ENCODE peak calls at places on chromosomes 2 and 18, in ten cellular contexts. K, V, R, Y, X, J, Z, U, N and Q are unnamed samples.

GRCh38 chr2:208999911-209000310 is 423.9 kb upstream of the MAP2 start:
- DNase-seq in K (no peak), V (no peak), R (no peak), Y (no peak), X (no peak), J (no peak), Z (no peak), U (no peak), N (no peak), Q (no peak)

GRCh38 chr18:8701546-8702118 is 3.7 kb upstream of the MTCL1 start:
- DNase-seq in K (no peak), V (no peak), R (no peak), Y (no peak), X (peak), J (no peak), Z (peak), U (peak), N (no peak), Q (peak)

GRCh38 chr2:181123798-181124217 is 143.4 kb downstream of the UBE2E3 start:
- DNase-seq in K (no peak), V (no peak), R (no peak), Y (no peak), X (no peak), J (no peak), Z (no peak), U (no peak), N (peak), Q (peak)

GRCh38 chr18:70072678-70073077 is 125.0 kb upstream of the CD226 start:
- DNase-seq in K (no peak), V (no peak), R (no peak), Y (no peak), X (no peak), J (no peak), Z (peak), U (no peak), N (no peak), Q (peak)

GRCh38 chr2:38997784-38998183 is 108.1 kb downstream of the ARHGEF33 start:
- DNase-seq in K (no peak), V (no peak), R (no peak), Y (no peak), X (peak), J (no peak), Z (peak), U (peak), N (no peak), Q (peak)

GRCh38 chr18:76621782-76622495 is 126.9 kb upstream of the ZNF516 start:
- DNase-seq in K (no peak), V (no peak), R (no peak), Y (no peak), X (no peak), J (no peak), Z (no peak), U (no peak), N (no peak), Q (peak)

GRCh38 chr2:225637199-225637598 is 237.7 kb downstream of the NYAP2 start:
- DNase-seq in K (no peak), V (no peak), R (no peak), Y (no peak), X (no peak), J (no peak), Z (no peak), U (no peak), N (no peak), Q (peak)

GRCh38 chr2:138373993-138374408 is 127.6 kb upstream of the SPOPL start:
- DNase-seq in K (no peak), V (no peak), R (no peak), Y (peak), X (peak), J (peak), Z (peak), U (peak), N (no peak), Q (peak)

GRCh38 chr2:68487773-68488355 is 20.5 kb downstream of the APLF start:
- DNase-seq in K (no peak), V (no peak), R (no peak), Y (peak), X (no peak), J (peak), Z (no peak), U (peak), N (no peak), Q (peak)

GRCh38 chr2:28047698-28048097 is 157.2 kb downstream of the BABAM2 start:
- DNase-seq in K (no peak), V (no peak), R (no peak), Y (no peak), X (no peak), J (no peak), Z (peak), U (peak), N (no peak), Q (peak)